ENCODE peak calls at places on chromosomes 11 and 22, in six cellular contexts. One of them, this sample, is unnamed.

GRCh38 chr11:73629907-73630306 is 16.5 kb upstream of the PLEKHB1 start:
- DNase-seq in fibroblast of the aortic adventitia: no peak
- DNase-seq in neural crest cell: no peak
- DNase-seq in Caco-2: no peak
- DNase-seq in GM12865: no peak
- DNase-seq in CD14-positive monocyte: no peak
- DNase-seq in this sample: no peak

GRCh38 chr11:20310137-20310536 is 53.4 kb upstream of the HTATIP2 start:
- DNase-seq in CD14-positive monocyte: no peak
- DNase-seq in fibroblast of the aortic adventitia: no peak
- DNase-seq in neural crest cell: no peak
- DNase-seq in GM12865: no peak
- DNase-seq in Caco-2: no peak
- DNase-seq in this sample: no peak

GRCh38 chr11:85955531-85955930 is 100.3 kb downstream of the CCDC83 start:
- DNase-seq in GM12865: no peak
- DNase-seq in Caco-2: no peak
- DNase-seq in CD14-positive monocyte: no peak
- DNase-seq in fibroblast of the aortic adventitia: peak; percentile 85
- DNase-seq in neural crest cell: no peak
- DNase-seq in this sample: no peak

GRCh38 chr11:17256512-17256911 is 20.0 kb upstream of the NUCB2 start:
- DNase-seq in CD14-positive monocyte: no peak
- DNase-seq in GM12865: no peak
- DNase-seq in neural crest cell: no peak
- DNase-seq in Caco-2: no peak
- DNase-seq in fibroblast of the aortic adventitia: peak; percentile 98
- DNase-seq in this sample: no peak

GRCh38 chr11:131717616-131718015 is 347.2 kb downstream of the NTM start:
- DNase-seq in fibroblast of the aortic adventitia: no peak
- DNase-seq in neural crest cell: no peak
- DNase-seq in GM12865: no peak
- DNase-seq in CD14-positive monocyte: no peak
- DNase-seq in Caco-2: no peak
- DNase-seq in this sample: no peak

GRCh38 chr11:122287401-122287800 is 171.4 kb upstream of the BLID start:
- DNase-seq in fibroblast of the aortic adventitia: no peak
- DNase-seq in GM12865: no peak
- DNase-seq in CD14-positive monocyte: no peak
- DNase-seq in Caco-2: no peak
- DNase-seq in neural crest cell: no peak
- DNase-seq in this sample: no peak

GRCh38 chr11:65633390-65634139 is 4.3 kb upstream of the SIPA1 start:
- DNase-seq in CD14-positive monocyte: no peak
- DNase-seq in GM12865: no peak
- DNase-seq in Caco-2: no peak
- DNase-seq in fibroblast of the aortic adventitia: no peak
- DNase-seq in neural crest cell: no peak
- DNase-seq in this sample: no peak

GRCh38 chr11:94494200-94494545 is 389 bp downstream of the ANKRD49 start:
- DNase-seq in GM12865: no peak
- DNase-seq in neural crest cell: no peak
- DNase-seq in CD14-positive monocyte: no peak
- DNase-seq in fibroblast of the aortic adventitia: peak; percentile 17
- DNase-seq in Caco-2: no peak
- DNase-seq in this sample: no peak

GRCh38 chr11:119181677-119182412 is 3.4 kb upstream of the NHERF4 start:
- DNase-seq in neural crest cell: no peak
- DNase-seq in CD14-positive monocyte: no peak
- DNase-seq in fibroblast of the aortic adventitia: no peak
- DNase-seq in Caco-2: no peak
- DNase-seq in GM12865: no peak
- DNase-seq in this sample: no peak

GRCh38 chr22:49760630-49761571 is 66.8 kb downstream of the BRD1 start:
- DNase-seq in fibroblast of the aortic adventitia: no peak
- DNase-seq in neural crest cell: no peak
- DNase-seq in GM12865: peak; percentile 86
- DNase-seq in CD14-positive monocyte: peak; percentile 43
- DNase-seq in Caco-2: peak; percentile 31
- DNase-seq in this sample: peak; percentile 53

GRCh38 chr11:33334627-33335026 is 77.4 kb downstream of the HIPK3 start:
- DNase-seq in Caco-2: no peak
- DNase-seq in GM12865: no peak
- DNase-seq in neural crest cell: no peak
- DNase-seq in fibroblast of the aortic adventitia: no peak
- DNase-seq in CD14-positive monocyte: no peak
- DNase-seq in this sample: no peak

GRCh38 chr11:117693344-117693743 is 103.7 kb downstream of the DSCAML1 start:
- DNase-seq in neural crest cell: no peak
- DNase-seq in fibroblast of the aortic adventitia: no peak
- DNase-seq in Caco-2: peak; percentile 67
- DNase-seq in GM12865: no peak
- DNase-seq in CD14-positive monocyte: no peak
- DNase-seq in this sample: no peak

GRCh38 chr22:44424131-44424711 is 73.8 kb downstream of the RTL6 start:
- DNase-seq in neural crest cell: no peak
- DNase-seq in Caco-2: no peak
- DNase-seq in CD14-positive monocyte: no peak
- DNase-seq in fibroblast of the aortic adventitia: no peak
- DNase-seq in GM12865: no peak
- DNase-seq in this sample: no peak

GRCh38 chr22:24323695-24324094 is 53.1 kb downstream of the SPECC1L start:
- DNase-seq in GM12865: no peak
- DNase-seq in Caco-2: no peak
- DNase-seq in CD14-positive monocyte: no peak
- DNase-seq in neural crest cell: no peak
- DNase-seq in fibroblast of the aortic adventitia: no peak
- DNase-seq in this sample: no peak

GRCh38 chr22:36770116-36770945 is 5.6 kb downstream of the IFT27 start:
- DNase-seq in neural crest cell: no peak
- DNase-seq in Caco-2: no peak
- DNase-seq in CD14-positive monocyte: no peak
- DNase-seq in fibroblast of the aortic adventitia: no peak
- DNase-seq in GM12865: no peak
- DNase-seq in this sample: no peak

GRCh38 chr11:26778000-26778757 is 56.3 kb upstream of the SLC5A12 start:
- DNase-seq in Caco-2: no peak
- DNase-seq in CD14-positive monocyte: no peak
- DNase-seq in neural crest cell: no peak
- DNase-seq in fibroblast of the aortic adventitia: peak; percentile 62
- DNase-seq in GM12865: peak; percentile 45
- DNase-seq in this sample: no peak

GRCh38 chr11:130915556-130916237 is 582 bp downstream of the SNX19 start:
- DNase-seq in fibroblast of the aortic adventitia: no peak
- DNase-seq in neural crest cell: peak; percentile 7
- DNase-seq in Caco-2: no peak
- DNase-seq in GM12865: peak; percentile 37
- DNase-seq in CD14-positive monocyte: no peak
- DNase-seq in this sample: peak; percentile 24

GRCh38 chr22:32660292-32660691 is 141.2 kb upstream of the TIMP3 start:
- DNase-seq in GM12865: peak; percentile 62
- DNase-seq in fibroblast of the aortic adventitia: peak; percentile 78
- DNase-seq in Caco-2: peak; percentile 77
- DNase-seq in CD14-positive monocyte: peak; percentile 64
- DNase-seq in neural crest cell: peak; percentile 59
- DNase-seq in this sample: peak; percentile 74

GRCh38 chr11:102237096-102237735 is 80.1 kb upstream of the BIRC3 start:
- DNase-seq in neural crest cell: no peak
- DNase-seq in GM12865: no peak
- DNase-seq in fibroblast of the aortic adventitia: peak; percentile 34
- DNase-seq in Caco-2: no peak
- DNase-seq in CD14-positive monocyte: no peak
- DNase-seq in this sample: no peak

GRCh38 chr11:16012125-16012751 is 344.1 kb downstream of the SOX6 start:
- DNase-seq in fibroblast of the aortic adventitia: no peak
- DNase-seq in CD14-positive monocyte: no peak
- DNase-seq in GM12865: no peak
- DNase-seq in neural crest cell: no peak
- DNase-seq in Caco-2: no peak
- DNase-seq in this sample: no peak

GRCh38 chr22:42602470-42602869 is 12.2 kb downstream of the POLDIP3 start:
- DNase-seq in neural crest cell: no peak
- DNase-seq in fibroblast of the aortic adventitia: no peak
- DNase-seq in CD14-positive monocyte: no peak
- DNase-seq in Caco-2: no peak
- DNase-seq in GM12865: no peak
- DNase-seq in this sample: no peak

GRCh38 chr22:42608481-42609361 is 6.0 kb downstream of the POLDIP3 start:
- DNase-seq in neural crest cell: no peak
- DNase-seq in Caco-2: no peak
- DNase-seq in GM12865: no peak
- DNase-seq in CD14-positive monocyte: no peak
- DNase-seq in fibroblast of the aortic adventitia: peak; percentile 53
- DNase-seq in this sample: no peak

GRCh38 chr22:42601879-42602465 is 12.7 kb downstream of the POLDIP3 start:
- DNase-seq in Caco-2: no peak
- DNase-seq in neural crest cell: no peak
- DNase-seq in CD14-positive monocyte: no peak
- DNase-seq in GM12865: no peak
- DNase-seq in fibroblast of the aortic adventitia: no peak
- DNase-seq in this sample: no peak

GRCh38 chr22:42604403-42604802 is 10.3 kb downstream of the POLDIP3 start:
- DNase-seq in neural crest cell: no peak
- DNase-seq in Caco-2: no peak
- DNase-seq in CD14-positive monocyte: no peak
- DNase-seq in fibroblast of the aortic adventitia: peak; percentile 34
- DNase-seq in GM12865: no peak
- DNase-seq in this sample: no peak

GRCh38 chr22:42603427-42603826 is 11.3 kb downstream of the POLDIP3 start:
- DNase-seq in CD14-positive monocyte: no peak
- DNase-seq in fibroblast of the aortic adventitia: no peak
- DNase-seq in Caco-2: no peak
- DNase-seq in GM12865: no peak
- DNase-seq in neural crest cell: no peak
- DNase-seq in this sample: no peak
- TF ChIP-seq CTCF in CD14-positive monocyte: no peak
- TF ChIP-seq CTCF in fibroblast of the aortic adventitia: no peak
- TF ChIP-seq CTCF in Caco-2: no peak
- TF ChIP-seq CTCF in GM12865: no peak
- TF ChIP-seq CTCF in neural crest cell: no peak
- TF ChIP-seq CTCF in this sample: no peak

DNA sequence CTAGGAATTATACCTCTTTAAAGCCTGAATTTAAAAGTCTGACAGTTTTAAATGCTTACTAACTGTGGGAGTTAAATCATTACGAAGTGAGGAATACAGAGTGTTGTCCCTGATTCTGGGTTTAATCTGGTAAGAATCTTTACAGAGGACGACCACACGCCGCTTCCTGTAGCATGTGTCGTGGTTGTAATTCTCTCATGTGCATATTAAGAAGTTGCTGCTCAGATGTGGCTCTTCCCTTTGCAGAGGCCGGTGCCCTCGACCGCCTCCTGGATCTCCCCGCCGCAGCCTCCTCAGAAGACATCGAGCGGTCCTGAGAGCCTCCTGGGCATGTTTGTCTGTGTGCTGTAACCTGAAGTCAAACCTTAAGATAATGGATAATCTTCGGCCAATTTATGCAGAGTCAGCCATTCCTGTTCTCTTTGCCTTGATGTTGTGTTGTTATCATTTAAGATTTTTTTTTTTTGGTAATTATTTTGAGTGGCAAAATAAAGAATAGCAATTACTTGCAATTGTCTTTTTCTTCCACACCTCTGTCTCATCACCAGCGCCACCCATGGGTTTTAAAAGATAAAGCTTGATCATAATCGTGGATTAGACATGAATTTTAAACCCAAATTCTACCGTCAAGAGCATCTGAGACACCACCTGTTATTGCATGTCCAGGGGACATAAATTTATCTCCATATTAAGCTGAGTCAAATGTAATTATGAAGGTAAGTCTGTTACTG is 6.5 kb downstream of the GAL start:
- DNase-seq in Caco-2: peak; percentile 17
- DNase-seq in GM12865: no peak
- DNase-seq in fibroblast of the aortic adventitia: no peak
- DNase-seq in CD14-positive monocyte: no peak
- DNase-seq in neural crest cell: no peak
- DNase-seq in this sample: peak; percentile 67
- TF ChIP-seq CTCF in Caco-2: no peak
- TF ChIP-seq CTCF in GM12865: no peak
- TF ChIP-seq CTCF in fibroblast of the aortic adventitia: no peak
- TF ChIP-seq CTCF in CD14-positive monocyte: no peak
- TF ChIP-seq CTCF in neural crest cell: no peak
- TF ChIP-seq CTCF in this sample: peak; percentile 32

GRCh38 chr22:30492144-30492543 is 13.4 kb downstream of the SEC14L4 start:
- DNase-seq in Caco-2: no peak
- DNase-seq in neural crest cell: no peak
- DNase-seq in CD14-positive monocyte: no peak
- DNase-seq in GM12865: no peak
- DNase-seq in fibroblast of the aortic adventitia: no peak
- DNase-seq in this sample: no peak

GRCh38 chr22:30486661-30487115 is 14.9 kb upstream of the SEC14L3 start:
- DNase-seq in neural crest cell: no peak
- DNase-seq in fibroblast of the aortic adventitia: no peak
- DNase-seq in GM12865: no peak
- DNase-seq in Caco-2: no peak
- DNase-seq in CD14-positive monocyte: no peak
- DNase-seq in this sample: no peak

GRCh38 chr22:30491381-30491780 is 14.1 kb downstream of the SEC14L4 start:
- DNase-seq in Caco-2: no peak
- DNase-seq in fibroblast of the aortic adventitia: no peak
- DNase-seq in GM12865: no peak
- DNase-seq in neural crest cell: no peak
- DNase-seq in CD14-positive monocyte: no peak
- DNase-seq in this sample: no peak

GRCh38 chr22:30488121-30488520 is 16.3 kb upstream of the SEC14L3 start:
- DNase-seq in CD14-positive monocyte: no peak
- DNase-seq in GM12865: no peak
- DNase-seq in fibroblast of the aortic adventitia: no peak
- DNase-seq in neural crest cell: no peak
- DNase-seq in Caco-2: no peak
- DNase-seq in this sample: peak; percentile 13

DNA sequence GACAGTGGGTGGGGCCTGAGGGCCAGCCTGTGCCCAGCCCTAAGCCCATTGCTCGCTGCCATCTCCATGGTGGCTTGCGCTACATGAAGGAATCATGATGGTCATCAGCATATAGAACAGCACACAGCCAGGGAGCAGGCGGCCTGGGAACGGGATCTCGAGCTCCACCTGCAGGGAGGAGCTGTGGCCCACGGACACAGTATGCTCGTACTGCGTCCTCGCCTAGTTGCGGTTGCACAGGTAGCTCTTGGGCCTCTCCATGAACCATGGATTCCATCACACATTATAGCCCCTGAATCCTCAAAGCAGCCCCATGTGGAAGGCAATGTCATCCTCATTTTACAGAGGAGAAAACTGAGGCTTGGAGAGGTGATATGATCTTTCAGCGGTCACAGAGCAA is 15.1 kb downstream of the SEC14L4 start:
- DNase-seq in neural crest cell: no peak
- DNase-seq in Caco-2: peak; percentile 47
- DNase-seq in fibroblast of the aortic adventitia: no peak
- DNase-seq in CD14-positive monocyte: no peak
- DNase-seq in GM12865: no peak
- DNase-seq in this sample: no peak
- TF ChIP-seq CTCF in neural crest cell: no peak
- TF ChIP-seq CTCF in Caco-2: peak; percentile 33
- TF ChIP-seq CTCF in fibroblast of the aortic adventitia: peak; percentile 7
- TF ChIP-seq CTCF in CD14-positive monocyte: no peak
- TF ChIP-seq CTCF in GM12865: peak; percentile 21
- TF ChIP-seq CTCF in this sample: no peak

GRCh38 chr11:7949934-7950333 is 8.4 kb upstream of the OR10A3 start:
- DNase-seq in GM12865: no peak
- DNase-seq in neural crest cell: no peak
- DNase-seq in fibroblast of the aortic adventitia: no peak
- DNase-seq in Caco-2: no peak
- DNase-seq in CD14-positive monocyte: no peak
- DNase-seq in this sample: no peak

GRCh38 chr11:7955191-7955590 is 10.1 kb downstream of the NLRP10 start:
- DNase-seq in Caco-2: no peak
- DNase-seq in CD14-positive monocyte: no peak
- DNase-seq in fibroblast of the aortic adventitia: no peak
- DNase-seq in neural crest cell: no peak
- DNase-seq in GM12865: no peak
- DNase-seq in this sample: no peak
- TF ChIP-seq CTCF in Caco-2: no peak
- TF ChIP-seq CTCF in CD14-positive monocyte: no peak
- TF ChIP-seq CTCF in fibroblast of the aortic adventitia: no peak
- TF ChIP-seq CTCF in neural crest cell: no peak
- TF ChIP-seq CTCF in GM12865: no peak
- TF ChIP-seq CTCF in this sample: no peak